ENCODE peak calls at places on chromosome X, in six cellular contexts. G, S, B, V, K and Z are unnamed samples.

GRCh38 chrX:112147206-112147605 is 64.6 kb upstream of the TRPC5 start:
- DNase-seq in G (peak; percentile 29), S (no peak), K (no peak), V (no peak), B (no peak), Z (no peak)

GRCh38 chrX:20361890-20362262 is 95.2 kb upstream of the RPS6KA3 start:
- DNase-seq in V (no peak), S (no peak), K (no peak), G (peak; percentile 75), B (no peak), Z (no peak)

GRCh38 chrX:9318213-9318612 is 146.6 kb upstream of the TBL1X start:
- DNase-seq in G (no peak), S (no peak), V (no peak), K (no peak), B (no peak), Z (peak; percentile 15)

GRCh38 chrX:130091976-130092522 is 18.2 kb downstream of the ELF4 start:
- DNase-seq in S (peak; percentile 81), K (no peak), B (peak; percentile 75), G (no peak), V (no peak), Z (peak; percentile 93)

GRCh38 chrX:38817004-38817703 is 15.9 kb downstream of the MID1IP1 start:
- DNase-seq in V (no peak), B (peak; percentile 67), G (peak; percentile 43), K (no peak), S (no peak), Z (no peak)

GRCh38 chrX:133749951-133750350 is 235.4 kb downstream of the GPC3 start:
- DNase-seq in B (no peak), S (no peak), K (no peak), G (no peak), V (no peak), Z (no peak)

GRCh38 chrX:9855536-9856320 is 69.5 kb downstream of the SHROOM2 start:
- DNase-seq in V (no peak), B (no peak), K (no peak), S (no peak), G (no peak), Z (no peak)

GRCh38 chrX:3160771-3161170 is 119.5 kb downstream of the ARSF start:
- DNase-seq in B (no peak), K (no peak), V (no peak), S (no peak), G (no peak), Z (no peak)

GRCh38 chrX:110142096-110142495 is 139.2 kb downstream of the TMEM164 start:
- DNase-seq in K (no peak), B (no peak), S (no peak), G (no peak), V (peak; percentile 90), Z (no peak)

GRCh38 chrX:55326985-55327384 is 62.3 kb upstream of the PAGE3 start:
- DNase-seq in S (no peak), V (no peak), B (peak; percentile 44), K (no peak), G (no peak), Z (no peak)

GRCh38 chrX:87299563-87300160 is 217.9 kb upstream of the KLHL4 start:
- DNase-seq in G (peak; percentile 8), B (no peak), V (peak; percentile 1), K (no peak), S (no peak), Z (peak; percentile 7)

GRCh38 chrX:41137589-41137988 is 52.3 kb downstream of the USP9X start:
- DNase-seq in S (no peak), B (no peak), K (no peak), G (peak; percentile 19), V (no peak), Z (no peak)

GRCh38 chrX:107025538-107025937 is 25.5 kb upstream of the MORC4 start:
- DNase-seq in V (peak; percentile 6), B (no peak), G (peak; percentile 24), S (no peak), K (no peak), Z (peak; percentile 8)

GRCh38 chrX:10064736-10065135 is 92.0 kb upstream of the CLCN4 start:
- DNase-seq in K (no peak), V (no peak), G (no peak), B (no peak), S (no peak), Z (no peak)

GRCh38 chrX:12947545-12948235 is 27.2 kb upstream of the TMSB4X start:
- DNase-seq in G (no peak), S (no peak), K (no peak), B (no peak), V (no peak), Z (no peak)
- H3K4me1 ChIP-seq in G (peaks cover 14% of the 10 kb centered on the region), S (peaks cover 41% of the 10 kb centered on the region), K (peaks cover 33% of the 10 kb centered on the region), B (peaks cover 3% of the 10 kb centered on the region), V (peaks cover 16% of the 10 kb centered on the region), Z (peaks cover 56% of the 10 kb centered on the region)

GRCh38 chrX:145821291-145821897 is 3.8 kb downstream of the SLITRK2 start:
- DNase-seq in S (no peak), B (no peak), G (no peak), V (no peak), K (no peak), Z (no peak)
- H3K9me3 ChIP-seq in S (no peaks in the 10 kb centered on the region), B (no peaks in the 10 kb centered on the region), G (peaks cover 4% of the 10 kb centered on the region), V (peaks cover 15% of the 10 kb centered on the region), K (no peaks in the 10 kb centered on the region), Z (no peaks in the 10 kb centered on the region)

GRCh38 chrX:11341274-11342256 is 48.4 kb downstream of the AMELX start:
- DNase-seq in S (peak; percentile 17), K (peak; percentile 74), G (peak; percentile 79), B (peak; percentile 30), V (peak; percentile 75), Z (no peak)
- H3K4me3 ChIP-seq in S (no peak overlapping the region), K (no peak overlapping the region), G (no peak overlapping the region), B (no peak overlapping the region), V (no peak overlapping the region), Z (no peak overlapping the region)

GRCh38 chrX:154731203-154731602 is 19.7 kb downstream of the GAB3 start:
- DNase-seq in S (no peak), K (no peak), V (no peak), B (no peak), G (no peak), Z (no peak)

GRCh38 chrX:154730271-154730883 is 20.5 kb downstream of the GAB3 start:
- DNase-seq in B (no peak), V (no peak), K (no peak), S (no peak), G (peak; percentile 77), Z (no peak)

GRCh38 chrX:154733072-154733425 is 17.8 kb downstream of the GAB3 start:
- DNase-seq in B (no peak), G (no peak), S (no peak), V (no peak), K (no peak), Z (no peak)

GRCh38 chrX:154732421-154733071 is 18.3 kb downstream of the GAB3 start:
- DNase-seq in V (peak; percentile 51), K (no peak), S (no peak), G (peak; percentile 74), B (no peak), Z (no peak)

DNA sequence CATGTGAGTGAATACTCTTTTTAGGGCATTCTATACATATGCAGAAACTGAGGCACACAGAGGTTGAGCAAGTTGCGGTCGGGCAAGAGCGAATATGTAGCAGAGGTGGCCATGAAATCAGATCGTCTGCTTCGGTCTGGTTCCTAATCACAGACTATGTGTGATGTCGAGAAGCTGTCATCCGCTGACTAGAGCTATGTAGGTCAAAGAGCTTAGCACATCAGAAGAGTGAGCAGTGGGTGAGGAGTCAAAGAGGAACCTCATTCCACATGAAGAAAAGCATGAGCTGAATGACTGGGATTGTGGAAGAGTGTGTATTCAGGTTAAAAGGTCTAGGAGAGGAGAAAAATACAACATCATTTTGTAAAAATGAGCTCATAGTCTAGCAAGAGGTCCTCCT is 19.0 kb downstream of the GAB3 start:
- DNase-seq in G (peak; percentile 45), K (no peak), S (no peak), B (no peak), V (no peak), Z (no peak)
- H3K4me1 ChIP-seq in G (peaks cover 40% of the 10 kb centered on the region), K (peaks cover 43% of the 10 kb centered on the region), S (peaks cover 8% of the 10 kb centered on the region), B (no peaks in the 10 kb centered on the region), V (peaks cover 55% of the 10 kb centered on the region), Z (peaks cover 88% of the 10 kb centered on the region)

DNA sequence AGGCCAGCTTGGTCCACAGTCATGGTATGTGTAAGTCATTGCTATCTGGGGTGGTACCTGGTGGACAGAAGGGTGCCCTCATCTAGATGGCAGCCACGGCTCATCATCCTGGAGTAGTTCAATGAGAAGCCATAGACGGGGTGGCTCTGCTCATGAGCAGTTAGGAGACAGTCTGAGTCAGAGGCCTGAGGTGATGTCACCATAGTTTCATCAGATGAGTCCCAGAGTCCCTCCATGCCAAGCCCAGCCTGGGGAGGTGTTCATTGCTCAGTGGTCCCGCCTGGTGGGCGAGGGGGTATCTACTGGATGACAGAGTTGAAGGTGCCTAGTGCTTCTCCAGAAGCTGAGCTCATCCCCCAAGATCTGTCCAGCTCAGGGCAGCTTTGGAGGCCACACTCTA is 49.8 kb downstream of the DLG3 start:
- DNase-seq in B (no peak), K (no peak), G (peak; percentile 20), S (no peak), V (no peak), Z (no peak)
- H3K9me3 ChIP-seq in B (no peaks in the 10 kb centered on the region), K (no peaks in the 10 kb centered on the region), G (no peaks in the 10 kb centered on the region), S (no peaks in the 10 kb centered on the region), V (no peaks in the 10 kb centered on the region), Z (no peaks in the 10 kb centered on the region)